ENCODE peak calls at places on chromosomes 7 and 10, in four cellular contexts. N is GM12878, I is K562, V is HepG2. Y is an unnamed sample.
A peak's percentile ranks its signal among the peaks of the same experiment; 100 is the strongest.

GRCh38 chr7:47852330-47853245 is 95.7 kb downstream of the PKD1L1 start:
- DNase-seq in I (no peak), V (no peak), N (no peak), Y (peak; percentile 52)

GRCh38 chr10:60270426-60270825 is 119.2 kb downstream of the ANK3 start:
- DNase-seq in I (no peak), N (no peak), V (no peak), Y (no peak)

GRCh38 chr10:71528371-71529202 is 131.9 kb downstream of the CDH23 start:
- DNase-seq in V (no peak), N (no peak), I (no peak), Y (no peak)

GRCh38 chr10:69845574-69846251 is 44.0 kb downstream of the COL13A1 start:
- DNase-seq in V (no peak), I (no peak), N (no peak), Y (no peak)

GRCh38 chr10:114471906-114472873 is 67.9 kb upstream of the AFAP1L2 start:
- DNase-seq in N (no peak), I (no peak), V (peak; percentile 24), Y (no peak)

GRCh38 chr10:26318672-26319071 is 102.1 kb downstream of the GAD2 start:
- DNase-seq in N (no peak), V (no peak), I (no peak), Y (no peak)

GRCh38 chr7:38630720-38631673 is at the start of gene AMPH:
- DNase-seq in V (no peak), N (no peak), I (peak; percentile 22), Y (peak; percentile 44)

GRCh38 chr7:138324905-138325304 is 135.2 kb upstream of the TRIM24 start:
- DNase-seq in V (no peak), N (no peak), I (no peak), Y (no peak)

GRCh38 chr10:100186813-100187212 is 984 bp upstream of the ERLIN1 start:
- DNase-seq in N (no peak), V (no peak), I (peak; percentile 10), Y (no peak)

GRCh38 chr10:31028076-31028475 is 3.6 kb downstream of the ZNF438 start:
- DNase-seq in N (no peak), V (no peak), I (no peak), Y (no peak)

GRCh38 chr7:92837214-92837749 is 909 bp upstream of the CDK6 start:
- DNase-seq in V (peak; percentile 10), N (no peak), I (no peak), Y (no peak)

GRCh38 chr10:100168313-100168643 is 17.6 kb downstream of the ERLIN1 start:
- DNase-seq in N (no peak), V (no peak), I (no peak), Y (no peak)

GRCh38 chr7:36497775-36498174 is 108.1 kb downstream of the ANLN start:
- DNase-seq in I (no peak), N (no peak), V (no peak), Y (no peak)

GRCh38 chr7:150378115-150378852 is 846 bp upstream of the ZNF775 start:
- DNase-seq in N (no peak), I (peak; percentile 71), V (peak; percentile 82), Y (peak; percentile 82)

GRCh38 chr7:2034291-2035201 is 198.2 kb downstream of the MAD1L1 start:
- DNase-seq in I (no peak), V (peak; percentile 41), N (no peak), Y (no peak)

GRCh38 chr10:52778511-52779392 is 6.2 kb upstream of the MBL2 start:
- DNase-seq in I (no peak), V (peak; percentile 41), N (no peak), Y (peak; percentile 21)

GRCh38 chr10:113264333-113265131 is 288.3 kb upstream of the HABP2 start:
- DNase-seq in V (peak; percentile 21), N (no peak), I (no peak), Y (no peak)

GRCh38 chr7:11130012-11130411 is 156.3 kb downstream of the PHF14 start:
- DNase-seq in N (no peak), I (no peak), V (no peak), Y (no peak)

GRCh38 chr10:100817268-100817839 is 72.0 kb downstream of the PAX2 start:
- DNase-seq in I (peak; percentile 27), V (no peak), N (no peak), Y (no peak)

GRCh38 chr7:33669251-33669670 is 236.1 kb upstream of the BMPER start:
- DNase-seq in I (no peak), N (no peak), V (peak; percentile 70), Y (no peak)

GRCh38 chr7:26538683-26539082 is 247.0 kb downstream of the SNX10 start:
- DNase-seq in V (no peak), I (no peak), N (no peak), Y (no peak)

GRCh38 chr7:91880016-91880412 is 488 bp downstream of the MTERF1 start:
- DNase-seq in I (no peak), N (no peak), V (peak; percentile 9), Y (no peak)

GRCh38 chr7:98396768-98397167 is 4.1 kb downstream of the BAIAP2L1 start:
- DNase-seq in I (no peak), N (no peak), V (no peak), Y (no peak)

GRCh38 chr7:69476416-69476815 is 121.9 kb upstream of the AUTS2 start:
- DNase-seq in V (no peak), N (no peak), I (no peak), Y (no peak)

GRCh38 chr7:13532028-13532753 is 457.3 kb downstream of the ETV1 start:
- DNase-seq in V (no peak), I (no peak), N (no peak), Y (no peak)

GRCh38 chr10:24465124-24465874 is 256.4 kb downstream of the KIAA1217 start:
- DNase-seq in N (no peak), I (no peak), V (no peak), Y (no peak)

GRCh38 chr10:132777441-132777840 is 8.5 kb downstream of the NKX6-2 start:
- DNase-seq in N (no peak), V (no peak), I (no peak), Y (no peak)

GRCh38 chr7:26620352-26620751 is 244.0 kb downstream of the SKAP2 start:
- DNase-seq in N (no peak), I (peak; percentile 79), V (peak; percentile 46), Y (peak; percentile 53)

GRCh38 chr7:38171558-38172403 is 6.3 kb upstream of the STARD3NL start:
- DNase-seq in N (peak; percentile 83), I (no peak), V (no peak), Y (no peak)

GRCh38 chr10:72740526-72740925 is 48.6 kb downstream of the MCU start:
- DNase-seq in I (no peak), V (peak; percentile 59), N (no peak), Y (no peak)

GRCh38 chr10:1043532-1043995 is 5.4 kb downstream of the IDI1 start:
- DNase-seq in I (no peak), V (no peak), N (peak; percentile 72), Y (no peak)

GRCh38 chr7:74619235-74619860 is 38.2 kb upstream of the GTF2I start:
- DNase-seq in I (no peak), N (no peak), V (no peak), Y (no peak)

GRCh38 chr7:74612015-74612829 is 45.3 kb upstream of the GTF2I start:
- DNase-seq in V (peak; percentile 74), I (peak; percentile 38), N (no peak), Y (no peak)

GRCh38 chr7:74615933-74616780 is 41.4 kb upstream of the GTF2I start:
- DNase-seq in N (no peak), V (no peak), I (no peak), Y (no peak)
- TF ChIP-seq BRCA1 in N (no peak), V (no peak), I (no peak), Y (no peak)

GRCh38 chr10:93458821-93459257 is 23.3 kb downstream of the MYOF start:
- DNase-seq in V (peak; percentile 55), I (no peak), N (no peak), Y (no peak)
- TF ChIP-seq BRCA1 in V (no peak), I (no peak), N (no peak), Y (no peak)

GRCh38 chr7:64905547-64905946 is 2.5 kb downstream of the ZNF273 start:
- DNase-seq in I (no peak), V (no peak), N (no peak), Y (no peak)

GRCh38 chr7:64905133-64905532 is 2.1 kb downstream of the ZNF273 start:
- DNase-seq in V (peak; percentile 31), N (no peak), I (no peak), Y (no peak)

GRCh38 chr7:64907641-64908326 is 4.7 kb downstream of the ZNF273 start:
- DNase-seq in V (peak; percentile 18), I (no peak), N (no peak), Y (no peak)

GRCh38 chr7:64904008-64904407 is 935 bp downstream of the ZNF273 start:
- DNase-seq in I (no peak), N (no peak), V (no peak), Y (no peak)

DNA sequence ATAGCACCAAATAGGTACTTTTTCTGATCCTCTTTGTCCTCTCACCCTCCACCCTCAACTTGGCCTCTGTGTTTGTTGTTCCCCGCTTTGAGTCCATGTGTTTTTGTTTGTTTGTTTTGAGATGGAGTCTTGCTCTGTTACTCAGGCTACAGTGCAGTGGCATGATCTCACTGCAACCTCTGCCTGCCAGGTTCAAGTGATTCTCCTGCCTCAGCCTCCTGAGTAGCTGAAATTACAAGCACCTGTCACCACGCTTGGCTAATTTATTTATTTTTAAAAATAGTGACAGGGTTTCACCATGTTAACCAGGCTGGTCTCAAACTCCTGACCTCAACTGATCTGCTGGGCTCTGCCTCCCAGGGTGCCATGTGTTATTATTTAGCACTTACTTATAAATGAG is 5.3 kb downstream of the ZNF273 start:
- DNase-seq in I (no peak), N (no peak), V (no peak), Y (no peak)
- TF ChIP-seq BRCA1 in I (no peak), N (no peak), V (no peak), Y (no peak)

DNA sequence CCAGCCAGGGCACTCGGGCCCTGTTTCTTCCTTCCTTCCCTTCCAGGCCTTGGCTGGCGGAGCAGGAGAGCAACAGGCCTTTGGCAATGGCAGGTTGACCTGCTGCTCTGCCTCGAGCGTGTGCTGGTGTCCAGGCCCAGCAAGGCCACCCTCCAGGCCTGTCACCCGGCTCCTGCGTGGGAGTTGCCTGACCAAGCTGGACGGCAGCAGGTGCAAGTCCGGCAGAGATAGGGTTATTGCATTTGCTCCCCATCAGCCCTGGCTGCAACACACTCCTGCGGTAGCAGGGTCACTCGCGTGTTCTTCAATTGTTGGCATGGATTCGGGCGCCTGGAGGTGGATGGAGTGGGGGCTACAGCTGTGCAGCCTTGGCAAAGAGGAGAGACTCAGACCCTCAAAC is 64.1 kb upstream of the PITRM1 start:
- DNase-seq in I (no peak), N (no peak), V (no peak), Y (no peak)
- TF ChIP-seq BRCA1 in I (no peak), N (no peak), V (no peak), Y (no peak)